ENCODE peak calls at places on chromosomes 11 and 22, in nine cellular contexts. A is left cardiac atrium; O is CD4-positive, alpha-beta T cell; F is activated naive CD4-positive, alpha-beta T cell treated with anti-CD3 and anti-CD28 coated beads, Interleukin-2, amount 50 U/mL, for 72 hours; R is Right ventricle myocardium inferior; G is upper lobe of right lung; S is activated CD8-positive, alpha-beta T cell treated with anti-CD3 and anti-CD28 coated beads, Interleukin-2, amount 10 ng/mL, durations not matched to agents 7 days and 5 days; I is left lung; P is left ventricle myocardium superior. W is an unnamed sample.

GRCh38 chr11:123164732-123165450 is 30.2 kb downstream of the CLMP start:
- ATAC-seq in I (no peak), G (no peak), O (no peak), A (no peak), R (no peak), F (no peak), P (no peak), S (no peak), W (no peak)

GRCh38 chr11:74085542-74085892 is 76.6 kb upstream of the UCP3 start:
- ATAC-seq in A (peak; percentile 56), O (no peak), S (no peak), P (peak; percentile 38), G (peak; percentile 54), I (peak; percentile 69), F (no peak), R (peak; percentile 39), W (no peak)

GRCh38 chr11:86473991-86474833 is 99.5 kb downstream of the CCDC81 start:
- ATAC-seq in R (peak; percentile 20), P (peak; percentile 39), O (no peak), G (peak; percentile 19), I (peak; percentile 35), F (no peak), A (peak; percentile 62), S (no peak), W (no peak)

GRCh38 chr22:19770349-19771220 is 10.0 kb downstream of the TBX1 start:
- ATAC-seq in O (no peak), A (no peak), F (no peak), S (no peak), R (no peak), I (no peak), P (no peak), G (no peak), W (no peak)

GRCh38 chr11:94058630-94059029 is 37.5 kb downstream of the HEPHL1 start:
- ATAC-seq in P (no peak), F (no peak), S (no peak), O (no peak), A (no peak), I (no peak), G (no peak), R (no peak), W (no peak)

GRCh38 chr11:47247502-47247901 is 1.1 kb downstream of the ACP2 start:
- ATAC-seq in A (no peak), I (no peak), F (no peak), R (no peak), P (no peak), S (no peak), G (no peak), O (no peak), W (no peak)

GRCh38 chr11:2886191-2886894 is 768 bp upstream of the CDKN1C start:
- ATAC-seq in I (no peak), R (peak; percentile 4), P (peak; percentile 14), S (peak; percentile 9), F (no peak), O (no peak), A (peak; percentile 3), G (no peak), W (no peak)

GRCh38 chr22:25754527-25755202 is 12.7 kb downstream of the MYO18B start:
- ATAC-seq in F (no peak), O (no peak), I (peak; percentile 43), P (peak; percentile 92), G (peak; percentile 9), S (no peak), A (peak; percentile 86), R (peak; percentile 90), W (no peak)

GRCh38 chr11:2451916-2452694 is 7.3 kb downstream of the KCNQ1 start:
- ATAC-seq in R (peak; percentile 45), G (no peak), A (no peak), I (no peak), F (no peak), P (peak; percentile 40), S (no peak), O (no peak), W (no peak)

GRCh38 chr11:127130321-127130720 is 129.8 kb upstream of the KIRREL3 start:
- ATAC-seq in F (no peak), P (no peak), I (no peak), G (no peak), A (no peak), O (no peak), S (no peak), R (no peak), W (no peak)

GRCh38 chr11:128302425-128303186 is 284.8 kb downstream of the ETS1 start:
- ATAC-seq in F (peak; percentile 88), A (peak; percentile 70), I (peak; percentile 45), O (peak; percentile 85), S (peak; percentile 90), R (peak; percentile 42), P (peak; percentile 55), G (peak; percentile 80), W (peak; percentile 91)

GRCh38 chr11:35792148-35792845 is 129.7 kb downstream of the TRIM44 start:
- ATAC-seq in I (no peak), S (no peak), P (peak; percentile 57), G (no peak), R (no peak), A (no peak), O (no peak), F (no peak), W (no peak)

W was measured in activated T-helper 17 cell treated with anti-CD3 and anti-CD28 coated beads, Interleukin-2, amount 50 U/mL, for 72 hours.